ENCODE peak calls at places on chromosome 7, in six cellular contexts. Z is adrenal gland; M is activated CD8-positive, alpha-beta memory T cell treated with anti-CD3 and anti-CD28 coated beads, Interleukin-2, amount 50 U/mL, for 48 hours; F is left ventricle myocardium inferior; S is body of pancreas; L is AG09319. Y is an unnamed sample.
A peak's percentile ranks its signal among the peaks of the same experiment; 100 is the strongest.

GRCh38 chr7:159030490-159031134 is 114.1 kb downstream of the VIPR2 start:
- DNase-seq in L (no peak), M (peak; percentile 60), S (peak; percentile 59), F (peak; percentile 55), Z (peak; percentile 75), Y (no peak)

GRCh38 chr7:135320277-135320676 is 86.6 kb downstream of the STRA8 start:
- DNase-seq in L (peak; percentile 27), Z (peak; percentile 78), M (no peak), S (peak; percentile 79), F (peak; percentile 81), Y (peak; percentile 31)

GRCh38 chr7:117781707-117782106 is 91.5 kb downstream of the CTTNBP2 start:
- DNase-seq in S (no peak), L (no peak), M (no peak), Z (no peak), F (no peak), Y (no peak)

GRCh38 chr7:19378340-19378704 is 233.1 kb upstream of the FERD3L start:
- DNase-seq in Z (no peak), M (no peak), S (no peak), F (no peak), L (no peak), Y (no peak)

GRCh38 chr7:142960955-142961512 is 1.1 kb downstream of the KEL start:
- DNase-seq in S (no peak), Z (no peak), F (no peak), L (no peak), M (no peak), Y (no peak)

GRCh38 chr7:149870274-149870673 is 3.5 kb upstream of the ATP6V0E2 start:
- DNase-seq in L (no peak), S (no peak), Z (no peak), F (no peak), M (peak; percentile 50), Y (no peak)

GRCh38 chr7:45021604-45022296 is 21.7 kb downstream of the CCM2 start:
- DNase-seq in M (peak; percentile 32), Z (no peak), L (no peak), F (no peak), S (no peak), Y (no peak)

GRCh38 chr7:1632506-1632905 is 37.6 kb upstream of the ELFN1 start:
- DNase-seq in F (no peak), L (no peak), M (no peak), Z (no peak), S (no peak), Y (no peak)

GRCh38 chr7:43141091-43141490 is 28.6 kb downstream of the HECW1 start:
- DNase-seq in M (no peak), L (no peak), F (no peak), S (no peak), Z (no peak), Y (no peak)

GRCh38 chr7:146660839-146661238 is 544.2 kb downstream of the CNTNAP2 start:
- DNase-seq in Z (no peak), L (no peak), S (no peak), M (no peak), F (no peak), Y (no peak)

GRCh38 chr7:133339772-133340171 is 86.9 kb downstream of the EXOC4 start:
- DNase-seq in F (no peak), M (no peak), Z (no peak), S (no peak), L (no peak), Y (no peak)